ENCODE peak calls at places on chromosomes 3 and 15, in seven cellular contexts. A, F, Z, H, R, V and K are unnamed samples.

GRCh38 chr3:45137656-45138181 is 8.5 kb downstream of the CDCP1 start:
- DNase-seq in Z (peak), F (no peak), R (no peak), A (no peak), H (no peak), V (no peak), K (no peak)

GRCh38 chr3:192445768-192446644 is 281.3 kb downstream of the FGF12 start:
- DNase-seq in F (no peak), Z (no peak), H (no peak), V (no peak), R (no peak), A (no peak), K (no peak)

GRCh38 chr3:46861996-46862688 is 1.1 kb downstream of the MYL3 start:
- DNase-seq in R (no peak), Z (no peak), F (no peak), A (peak), H (no peak), V (peak), K (no peak)

GRCh38 chr3:102143536-102143935 is 291.3 kb upstream of the ZPLD1 start:
- DNase-seq in A (no peak), F (no peak), Z (no peak), R (no peak), V (no peak), H (no peak), K (no peak)

GRCh38 chr3:188421151-188421821 is 267.3 kb downstream of the LPP start:
- DNase-seq in F (no peak), A (no peak), H (no peak), R (no peak), V (no peak), Z (peak), K (no peak)

GRCh38 chr3:123405021-123405420 is 43.9 kb downstream of the ADCY5 start:
- DNase-seq in H (no peak), R (no peak), Z (no peak), V (peak), F (no peak), A (peak), K (no peak)

GRCh38 chr15:72751751-72752455 is 31.7 kb downstream of the ADPGK start:
- DNase-seq in V (no peak), H (peak), Z (peak), F (no peak), A (no peak), R (peak), K (no peak)

GRCh38 chr3:101642441-101642840 is 34.5 kb downstream of the ZBTB11 start:
- DNase-seq in F (no peak), V (no peak), H (no peak), A (no peak), Z (no peak), R (no peak), K (no peak)

GRCh38 chr3:4503050-4503449 is 9.9 kb downstream of the ITPR1 start:
- DNase-seq in H (peak), F (no peak), Z (no peak), R (no peak), A (no peak), V (no peak), K (no peak)

GRCh38 chr3:81974754-81975153 is 213.3 kb upstream of the GBE1 start:
- DNase-seq in Z (no peak), R (no peak), F (no peak), V (no peak), H (no peak), A (no peak), K (no peak)

GRCh38 chr3:4507010-4507596 is 14.0 kb downstream of the ITPR1 start:
- DNase-seq in A (no peak), Z (peak), R (no peak), H (no peak), F (no peak), V (no peak), K (no peak)

GRCh38 chr3:45010718-45011355 is 15.3 kb upstream of the CLEC3B start:
- DNase-seq in Z (peak), R (no peak), H (no peak), V (no peak), A (no peak), F (no peak), K (no peak)

GRCh38 chr3:128875556-128876120 is 3.8 kb upstream of the ACAD9 start:
- DNase-seq in R (no peak), V (no peak), A (no peak), F (peak), Z (peak), H (peak), K (peak)

GRCh38 chr15:42456971-42457370 is 34.0 kb downstream of the ZNF106 start:
- DNase-seq in Z (peak), H (no peak), R (no peak), F (no peak), V (no peak), A (no peak), K (no peak)

GRCh38 chr3:153162513-153163348 is 705 bp downstream of the RAP2B start:
- DNase-seq in H (peak), V (peak), F (peak), A (peak), Z (peak), R (peak), K (no peak)

DNA sequence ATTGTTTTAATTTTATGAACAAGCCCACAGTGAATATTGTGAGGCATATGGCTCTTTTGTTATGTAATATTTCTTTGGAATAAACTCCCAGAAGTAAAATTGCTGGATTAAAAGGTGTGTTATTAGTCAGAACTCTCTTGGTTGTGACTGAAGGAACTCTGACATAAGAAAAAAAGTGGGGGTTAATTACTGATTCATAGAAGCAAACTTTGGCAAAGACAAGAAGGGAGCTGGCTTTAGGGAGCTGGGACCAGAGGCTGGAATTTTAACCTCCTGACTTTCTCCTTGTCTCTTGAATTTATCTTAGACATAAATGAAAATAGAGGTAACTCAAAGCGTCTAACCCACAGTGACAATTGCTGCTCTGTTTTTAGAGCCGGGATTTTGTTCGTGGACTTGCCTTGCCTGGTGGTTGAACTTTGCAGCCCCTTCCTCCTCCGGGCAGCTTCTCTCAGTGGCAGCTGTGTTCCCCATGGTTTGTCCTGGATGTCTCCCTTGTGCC is 27.9 kb downstream of the ARHGAP31 start:
- DNase-seq in R (no peak), F (no peak), V (no peak), H (no peak), Z (no peak), A (no peak), K (no peak)
- H3K4me3 ChIP-seq in R (peak), F (peak), V (peak), H (peak), Z (peak), A (peak), K (peak)

GRCh38 chr15:70763950-70764730 is 782 bp upstream of the UACA start:
- DNase-seq in V (no peak), A (no peak), F (no peak), H (no peak), R (no peak), Z (no peak), K (no peak)
- H3K4me3 ChIP-seq in V (peak), A (peak), F (peak), H (peak), R (peak), Z (peak), K (peak)

GRCh38 chr3:48187579-48188265 is 495 bp downstream of the CDC25A start:
- DNase-seq in V (peak), R (no peak), Z (no peak), F (peak), A (peak), H (no peak), K (no peak)

GRCh38 chr3:48188266-48189201 is at the start of gene CDC25A:
- DNase-seq in R (peak), Z (peak), A (peak), F (peak), V (peak), H (peak), K (peak)

GRCh38 chr3:48189321-48189720 is 1.1 kb upstream of the CDC25A start:
- DNase-seq in A (no peak), F (no peak), H (no peak), R (no peak), Z (no peak), V (no peak), K (no peak)

GRCh38 chr3:48194446-48195071 is 6.3 kb upstream of the CDC25A start:
- DNase-seq in R (peak), A (peak), V (peak), F (peak), Z (peak), H (peak), K (no peak)

DNA sequence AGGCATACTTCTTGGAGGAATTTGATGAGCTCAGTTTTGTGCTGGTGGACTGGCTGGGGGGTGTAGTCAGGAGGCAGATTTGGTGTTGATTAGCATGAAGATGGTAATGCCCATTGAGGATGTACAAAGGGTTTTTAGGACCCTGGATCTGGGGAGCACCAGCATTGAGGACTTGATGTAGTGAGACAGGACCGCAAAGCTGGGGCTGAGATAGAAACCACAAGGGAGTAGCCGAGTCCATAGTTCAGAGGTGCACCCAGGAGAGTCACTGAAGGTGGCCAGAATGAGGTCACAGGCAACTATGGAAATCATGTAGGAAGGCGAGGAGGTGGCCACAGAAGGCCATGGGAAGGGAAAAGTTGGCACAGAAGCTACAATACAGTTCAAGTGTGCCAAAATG is 2.7 kb upstream of the CDC25A start:
- DNase-seq in R (no peak), F (no peak), H (no peak), V (no peak), Z (no peak), A (no peak), K (no peak)
- H3K4me3 ChIP-seq in R (no peak), F (no peak), H (no peak), V (no peak), Z (no peak), A (no peak), K (no peak)

DNA sequence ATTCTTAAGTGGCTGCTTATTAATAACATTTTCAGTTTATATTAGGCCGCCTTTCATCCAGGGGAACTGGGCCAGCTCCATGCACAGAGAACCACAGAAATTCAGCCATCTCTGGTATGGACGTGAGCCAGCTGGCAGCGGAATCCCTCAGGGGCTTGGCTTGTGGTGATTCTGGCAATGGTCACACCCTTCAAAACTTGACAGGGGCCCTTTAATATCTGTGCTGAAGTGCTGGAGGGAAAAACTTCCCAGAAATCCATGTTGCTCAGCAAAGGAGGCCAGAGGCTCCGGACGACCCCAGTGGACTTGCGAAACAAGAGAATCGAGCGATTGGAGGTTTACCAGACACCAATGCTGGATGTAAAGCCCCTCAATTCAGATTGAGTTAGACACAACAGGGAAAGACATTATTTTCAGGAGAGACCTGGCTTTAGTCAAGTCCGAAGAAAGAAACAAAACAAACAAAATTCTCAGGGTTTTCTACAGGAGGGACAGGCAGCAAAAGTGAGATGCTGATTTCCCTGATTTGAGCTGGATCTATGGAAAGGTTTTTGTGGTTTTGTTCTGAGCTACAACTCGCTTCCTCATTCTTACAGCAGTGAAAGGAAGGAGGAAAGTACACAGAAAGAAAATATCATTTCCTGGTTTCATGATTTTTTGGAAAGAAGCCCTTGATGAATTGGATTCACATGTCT is 11.1 kb downstream of the PRICKLE2 start:
- DNase-seq in V (peak), F (peak), Z (peak), A (peak), H (peak), R (peak), K (no peak)
- H3K4me3 ChIP-seq in V (peak), F (peak), Z (peak), A (peak), H (no peak), R (peak), K (no peak)

GRCh38 chr3:177537612-177538011 is 340.3 kb upstream of the TBL1XR1 start:
- DNase-seq in A (no peak), F (no peak), H (no peak), Z (no peak), V (no peak), R (no peak), K (no peak)

GRCh38 chr3:177536873-177537272 is 339.6 kb upstream of the TBL1XR1 start:
- DNase-seq in H (no peak), F (no peak), R (no peak), V (no peak), A (no peak), Z (no peak), K (no peak)

GRCh38 chr3:177538064-177538742 is 340.9 kb upstream of the TBL1XR1 start:
- DNase-seq in V (no peak), A (peak), Z (peak), R (peak), H (no peak), F (peak), K (no peak)

GRCh38 chr3:177538743-177539730 is 341.8 kb upstream of the TBL1XR1 start:
- DNase-seq in H (peak), V (no peak), Z (peak), R (no peak), F (no peak), A (no peak), K (peak)
- H3K4me3 ChIP-seq in H (no peak), V (no peak), Z (no peak), R (no peak), F (no peak), A (no peak), K (no peak)

GRCh38 chr3:99764377-99764776 is 53.3 kb upstream of the CMSS1 start:
- DNase-seq in F (no peak), Z (no peak), V (no peak), R (no peak), H (no peak), A (no peak), K (no peak)
- H3K4me3 ChIP-seq in F (no peak), Z (no peak), V (no peak), R (no peak), H (no peak), A (no peak), K (no peak)

GRCh38 chr3:111335512-111335911 is 206.5 kb upstream of the CD96 start:
- DNase-seq in A (no peak), Z (no peak), H (no peak), V (no peak), F (no peak), R (no peak), K (peak)
- H3K4me3 ChIP-seq in A (no peak), Z (no peak), H (no peak), V (no peak), F (no peak), R (no peak), K (no peak)